ENCODE peak calls at places on chromosomes 11 and 22, in four cellular contexts. One of them, this sample, is unnamed.

GRCh38 chr22:50676211-50676636 is 3.6 kb downstream of the SHANK3 start:
- DNase-seq in hypothalamus: no peak
- DNase-seq in activated effector memory CD4-positive, alpha-beta T cell treated with Interleukin-2 at 50 U/mL for 16 hours: no peak
- DNase-seq in HCT116: no peak
- DNase-seq in this sample: no peak

GRCh38 chr11:12163181-12163841 is 52.9 kb downstream of the MICAL2 start:
- DNase-seq in hypothalamus: no peak
- DNase-seq in activated effector memory CD4-positive, alpha-beta T cell treated with Interleukin-2 at 50 U/mL for 16 hours: no peak
- DNase-seq in HCT116: no peak
- DNase-seq in this sample: peak; percentile 58

GRCh38 chr11:133726576-133726975 is 118.7 kb downstream of the SPATA19 start:
- DNase-seq in hypothalamus: no peak
- DNase-seq in activated effector memory CD4-positive, alpha-beta T cell treated with Interleukin-2 at 50 U/mL for 16 hours: no peak
- DNase-seq in HCT116: no peak
- DNase-seq in this sample: no peak

GRCh38 chr22:28759861-28760560 is 12.5 kb upstream of the CCDC117 start:
- DNase-seq in hypothalamus: no peak
- DNase-seq in activated effector memory CD4-positive, alpha-beta T cell treated with Interleukin-2 at 50 U/mL for 16 hours: no peak
- DNase-seq in HCT116: no peak
- DNase-seq in this sample: no peak

GRCh38 chr11:11420512-11420911 is 67.5 kb upstream of the CSNK2A3 start:
- DNase-seq in hypothalamus: no peak
- DNase-seq in activated effector memory CD4-positive, alpha-beta T cell treated with Interleukin-2 at 50 U/mL for 16 hours: no peak
- DNase-seq in HCT116: no peak
- DNase-seq in this sample: peak; percentile 84

GRCh38 chr11:128548655-128549255 is 38.6 kb downstream of the ETS1 start:
- DNase-seq in hypothalamus: no peak
- DNase-seq in activated effector memory CD4-positive, alpha-beta T cell treated with Interleukin-2 at 50 U/mL for 16 hours: no peak
- DNase-seq in HCT116: no peak
- DNase-seq in this sample: peak; percentile 98

GRCh38 chr11:75667831-75668507 is 869 bp downstream of the MAP6 start:
- DNase-seq in hypothalamus: peak; percentile 70
- DNase-seq in activated effector memory CD4-positive, alpha-beta T cell treated with Interleukin-2 at 50 U/mL for 16 hours: no peak
- DNase-seq in HCT116: no peak
- DNase-seq in this sample: no peak

GRCh38 chr11:47961383-47961782 is 19.0 kb upstream of the PTPRJ start:
- DNase-seq in hypothalamus: no peak
- DNase-seq in activated effector memory CD4-positive, alpha-beta T cell treated with Interleukin-2 at 50 U/mL for 16 hours: no peak
- DNase-seq in HCT116: peak; percentile 43
- DNase-seq in this sample: no peak

GRCh38 chr11:12052676-12053605 is 44.5 kb upstream of the DKK3 start:
- DNase-seq in hypothalamus: no peak
- DNase-seq in activated effector memory CD4-positive, alpha-beta T cell treated with Interleukin-2 at 50 U/mL for 16 hours: no peak
- DNase-seq in HCT116: no peak
- DNase-seq in this sample: no peak

GRCh38 chr11:72585762-72586590 is 88.2 kb downstream of the PDE2A start:
- DNase-seq in hypothalamus: peak; percentile 42
- DNase-seq in activated effector memory CD4-positive, alpha-beta T cell treated with Interleukin-2 at 50 U/mL for 16 hours: peak; percentile 25
- DNase-seq in HCT116: peak; percentile 38
- DNase-seq in this sample: peak; percentile 40